ENCODE peak calls at places on chromosomes 7 and 10, in eight cellular contexts. K, Z, G, L, X, D, H and N are unnamed samples.

GRCh38 chr7:2062648-2063047 is 170.1 kb downstream of the MAD1L1 start:
- DNase-seq in K (no peak), Z (no peak), G (no peak), L (no peak), X (no peak), D (no peak), H (no peak), N (no peak)

GRCh38 chr7:15889501-15889900 is 203.0 kb upstream of the MEOX2 start:
- DNase-seq in K (no peak), Z (no peak), G (no peak), L (no peak), X (no peak), D (peak; percentile 29), H (peak; percentile 47), N (no peak)

GRCh38 chr7:1325646-1326510 is 93.2 kb downstream of the UNCX start:
- DNase-seq in K (no peak), Z (no peak), G (no peak), L (no peak), X (no peak), D (no peak), H (no peak), N (no peak)

GRCh38 chr10:104937528-104937927 is 296.4 kb downstream of the SORCS3 start:
- DNase-seq in K (peak; percentile 68), Z (no peak), G (no peak), L (no peak), X (no peak), D (no peak), H (peak; percentile 74), N (no peak)

GRCh38 chr7:20798694-20799121 is 12.0 kb upstream of the SP8 start:
- DNase-seq in K (no peak), Z (no peak), G (no peak), L (no peak), X (no peak), D (no peak), H (no peak), N (no peak)

GRCh38 chr10:119896937-119897336 is 4.4 kb downstream of the SEC23IP start:
- DNase-seq in K (no peak), Z (no peak), G (no peak), L (no peak), X (no peak), D (no peak), H (peak; percentile 50), N (no peak)

GRCh38 chr7:123966936-123967335 is 41.9 kb downstream of the SPAM1 start:
- DNase-seq in K (no peak), Z (no peak), G (no peak), L (no peak), X (no peak), D (peak; percentile 3), H (no peak), N (no peak)

GRCh38 chr7:129781856-129782256 is 170.3 kb downstream of the NRF1 start:
- DNase-seq in K (no peak), Z (no peak), G (no peak), L (no peak), X (no peak), D (no peak), H (no peak), N (no peak)

GRCh38 chr10:132879408-132880147 is 62.8 kb downstream of the CFAP46 start:
- DNase-seq in K (no peak), Z (no peak), G (no peak), L (no peak), X (peak; percentile 69), D (no peak), H (no peak), N (peak; percentile 83)

GRCh38 chr7:36814311-36814710 is 90.0 kb upstream of the AOAH start:
- DNase-seq in K (no peak), Z (no peak), G (no peak), L (no peak), X (no peak), D (no peak), H (no peak), N (no peak)

GRCh38 chr7:55335151-55335550 is 30.0 kb upstream of the LANCL2 start:
- DNase-seq in K (no peak), Z (no peak), G (no peak), L (no peak), X (no peak), D (no peak), H (no peak), N (no peak)

GRCh38 chr10:124087672-124088634 is 5.4 kb downstream of the CHST15 start:
- DNase-seq in K (no peak), Z (no peak), G (no peak), L (peak; percentile 67), X (no peak), D (no peak), H (peak; percentile 71), N (no peak)

GRCh38 chr7:44376429-44377133 is 51.2 kb upstream of the CAMK2B start:
- DNase-seq in K (no peak), Z (no peak), G (no peak), L (no peak), X (no peak), D (no peak), H (no peak), N (no peak)

DNA sequence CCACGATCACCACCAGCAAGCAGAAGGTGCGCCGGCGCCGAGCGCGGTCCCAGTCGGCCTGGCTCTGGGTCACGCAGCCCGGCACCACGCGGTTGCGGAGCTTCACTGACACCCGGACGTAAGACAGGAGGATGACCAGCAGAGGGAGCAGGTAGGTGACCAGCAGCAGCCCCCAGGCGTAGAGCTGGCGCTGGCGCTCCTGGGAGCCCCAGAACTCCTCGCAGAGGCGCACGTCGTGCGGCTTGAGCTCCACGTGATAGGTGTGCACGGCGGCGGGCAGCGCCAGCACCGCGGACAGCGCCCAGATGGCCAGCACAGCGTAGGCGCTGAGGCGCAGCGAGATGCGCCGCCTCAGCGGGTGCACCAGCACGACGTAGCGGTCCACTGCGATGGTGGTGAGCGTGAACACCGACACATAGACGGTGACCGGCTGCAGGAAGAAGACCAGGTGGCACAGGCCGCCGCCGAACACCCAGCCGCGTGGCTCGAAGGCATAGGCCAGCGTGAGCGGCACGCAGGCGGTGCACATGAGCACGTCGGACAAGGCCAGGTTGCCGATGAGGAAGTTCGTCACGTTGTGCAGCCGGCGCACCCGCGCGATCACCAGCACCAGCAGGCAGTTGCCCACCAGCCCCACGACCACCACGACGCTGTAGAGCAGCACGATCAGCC is 920 bp downstream of the PRLHR start:
- DNase-seq in K (no peak), Z (no peak), G (no peak), L (peak; percentile 20), X (peak; percentile 80), D (peak; percentile 35), H (peak; percentile 55), N (no peak)
- TF ChIP-seq CTCF in K (peak; percentile 16), Z (no peak), G (peak; percentile 20), L (peak; percentile 57), X (peak; percentile 73), D (peak; percentile 22), H (peak; percentile 32), N (peak; percentile 29)

DNA sequence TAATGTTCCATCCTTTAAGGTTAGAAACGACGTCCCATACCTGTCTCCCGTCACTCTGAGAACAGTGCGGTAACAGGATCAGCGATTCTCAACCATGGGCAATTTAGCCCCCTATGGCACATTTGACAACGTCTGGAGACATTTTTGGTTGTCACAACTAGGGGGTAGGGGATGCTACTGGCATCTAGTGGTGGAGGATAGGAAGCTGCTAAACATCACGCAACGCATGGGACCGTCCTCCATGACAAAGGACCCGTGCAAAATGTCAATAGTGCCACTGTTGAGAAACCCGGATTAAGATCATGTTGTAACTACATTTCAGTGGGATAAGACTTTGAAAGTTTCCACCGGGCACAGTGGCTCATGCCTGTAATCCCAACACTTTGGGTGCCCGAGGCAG is 5.0 kb upstream of the PAXIP1 start:
- DNase-seq in K (no peak), Z (no peak), G (no peak), L (no peak), X (no peak), D (peak; percentile 9), H (peak; percentile 11), N (no peak)
- TF ChIP-seq CTCF in K (no peak), Z (peak; percentile 38), G (peak; percentile 39), L (peak; percentile 49), X (peak; percentile 69), D (peak; percentile 15), H (peak; percentile 24), N (peak; percentile 39)

DNA sequence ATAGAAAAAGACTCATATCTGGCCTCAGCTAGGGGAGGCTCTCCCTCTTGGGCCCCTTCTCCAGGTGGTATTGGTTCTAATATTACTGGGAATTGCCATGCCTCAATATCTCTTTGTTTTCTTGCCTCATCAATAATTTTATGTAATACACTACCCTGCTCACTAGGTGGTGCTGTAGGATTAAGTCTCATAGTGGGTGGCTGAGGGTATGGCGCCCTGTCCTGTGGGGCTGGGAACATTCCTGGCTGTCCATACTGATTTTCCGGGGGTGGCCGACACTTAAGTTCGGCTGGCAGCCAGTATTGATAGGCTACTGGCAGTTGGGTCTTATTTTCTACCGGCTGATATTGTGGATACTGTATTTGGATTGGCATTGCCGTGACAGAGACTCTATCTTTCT is 9.0 kb upstream of the TAS2R3 start:
- DNase-seq in K (no peak), Z (no peak), G (no peak), L (no peak), X (no peak), D (peak; percentile 11), H (peak; percentile 36), N (no peak)
- TF ChIP-seq CTCF in K (peak; percentile 42), Z (peak; percentile 40), G (peak; percentile 46), L (peak; percentile 42), X (peak; percentile 65), D (peak; percentile 22), H (peak; percentile 37), N (peak; percentile 44)

DNA sequence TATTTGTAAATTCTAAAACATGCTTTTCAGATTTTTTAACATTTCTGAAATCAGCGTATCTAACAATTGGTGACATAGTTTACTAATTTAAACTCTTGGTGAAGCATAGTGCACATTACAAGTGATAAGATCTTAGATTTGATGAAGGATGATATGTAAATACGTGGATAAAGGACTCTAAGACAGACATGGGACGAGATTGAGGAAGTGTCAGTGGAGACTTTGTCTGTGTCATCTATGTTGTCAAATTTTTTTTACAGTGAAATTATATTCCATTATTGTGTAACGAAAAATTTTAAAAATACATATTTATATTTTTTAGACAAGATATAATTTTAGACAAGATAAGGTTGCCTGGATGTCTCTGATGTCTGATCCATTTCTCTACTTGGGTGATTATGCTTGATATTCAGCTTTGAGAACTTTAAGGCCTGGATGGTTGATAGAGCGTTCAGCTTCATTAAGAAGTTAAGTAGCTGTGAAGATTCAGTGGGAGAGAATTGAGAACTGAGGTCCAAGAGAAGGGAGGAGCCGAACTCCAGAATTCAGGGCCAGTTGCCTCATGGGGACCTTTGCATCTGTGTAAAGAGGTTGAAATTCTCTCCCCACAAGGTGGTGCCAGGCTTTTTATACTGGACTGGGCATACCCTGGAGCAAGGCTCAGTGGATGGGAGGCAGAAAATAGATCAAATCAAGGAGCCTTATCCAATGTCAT is 62.7 kb downstream of the KAT6B start:
- DNase-seq in K (no peak), Z (no peak), G (no peak), L (peak; percentile 21), X (no peak), D (no peak), H (peak; percentile 15), N (no peak)
- TF ChIP-seq CTCF in K (peak; percentile 31), Z (peak; percentile 12), G (no peak), L (peak; percentile 55), X (no peak), D (no peak), H (peak; percentile 15), N (peak; percentile 18)

GRCh38 chr7:110870926-110871325 is 220.0 kb upstream of the LRRN3 start:
- DNase-seq in K (no peak), Z (no peak), G (no peak), L (no peak), X (no peak), D (no peak), H (no peak), N (no peak)
- TF ChIP-seq CTCF in K (no peak), Z (no peak), G (no peak), L (no peak), X (no peak), D (no peak), H (no peak), N (no peak)